ENCODE peak calls at places on chromosomes 4 and X, in seven cellular contexts. W is NCI-H82, V is HT1080, R is NCI-H510A treated with DMSO at 0.1 percent for 48 hours, O is cardiac muscle cell, A is fibroblast of mammary gland, H is ELR. X is an unnamed sample.

GRCh38 chr4:87370071-87370470 is 20.9 kb downstream of the HSD17B11 start:
- DNase-seq in W (no peak), H (no peak), A (no peak), V (no peak), O (no peak), R (no peak), X (no peak)

GRCh38 chr4:64594723-64595122 is 185.5 kb upstream of the TECRL start:
- DNase-seq in W (no peak), A (no peak), H (no peak), R (no peak), O (no peak), V (no peak), X (no peak)

GRCh38 chrX:14948701-14949100 is 75.5 kb downstream of the MOSPD2 start:
- DNase-seq in R (no peak), H (peak), W (no peak), V (no peak), O (no peak), A (no peak), X (no peak)

GRCh38 chrX:151100796-151101195 is 75.6 kb upstream of the GPR50 start:
- DNase-seq in R (no peak), H (no peak), A (no peak), O (no peak), V (no peak), W (no peak), X (no peak)

GRCh38 chr4:76764251-76764650 is 133.7 kb downstream of the SOWAHB start:
- DNase-seq in O (no peak), H (peak), V (peak), W (no peak), R (no peak), A (peak), X (no peak)

GRCh38 chr4:37767546-37767945 is 58.9 kb upstream of the PGM2 start:
- DNase-seq in H (peak), W (no peak), A (peak), V (peak), O (no peak), R (peak), X (no peak)

GRCh38 chr4:122458625-122459024 is 2.1 kb upstream of the IL2 start:
- DNase-seq in H (peak), V (peak), W (no peak), R (no peak), O (peak), A (peak), X (no peak)

GRCh38 chr4:2734618-2735017 is 21.5 kb downstream of the TNIP2 start:
- DNase-seq in R (no peak), V (no peak), W (no peak), H (no peak), A (no peak), O (no peak), X (no peak)

GRCh38 chr4:142474398-142475087 is 371.6 kb downstream of the INPP4B start:
- DNase-seq in R (peak), O (no peak), H (peak), A (no peak), W (peak), V (peak), X (no peak)

GRCh38 chrX:40054793-40055192 is 43.0 kb downstream of the BCOR start:
- DNase-seq in H (peak), R (no peak), O (no peak), A (no peak), V (no peak), W (no peak), X (no peak)

GRCh38 chr4:29224911-29225310 is 1495.3 kb upstream of the PCDH7 start:
- DNase-seq in A (no peak), V (no peak), R (no peak), W (no peak), O (no peak), H (no peak), X (no peak)

GRCh38 chr4:41362647-41363383 is 106.1 kb downstream of the UCHL1 start:
- DNase-seq in W (peak), H (no peak), V (no peak), R (no peak), A (no peak), O (no peak), X (no peak)

GRCh38 chrX:132435222-132435621 is 53.6 kb downstream of the MBNL3 start:
- DNase-seq in V (no peak), A (peak), W (peak), H (no peak), O (no peak), R (no peak), X (no peak)

GRCh38 chrX:71017396-71017939 is 50.7 kb downstream of the SNX12 start:
- DNase-seq in W (no peak), A (no peak), O (no peak), H (no peak), R (no peak), V (peak), X (no peak)

GRCh38 chrX:154056739-154057367 is 37.2 kb upstream of the IRAK1 start:
- DNase-seq in A (no peak), H (no peak), V (no peak), O (no peak), R (peak), W (no peak), X (peak)

GRCh38 chr4:102759835-102760644 is 728 bp downstream of the MANBA start:
- DNase-seq in R (peak), W (peak), O (peak), V (peak), H (peak), A (peak), X (peak)

GRCh38 chr4:3709061-3709845 is 56.9 kb upstream of the ADRA2C start:
- DNase-seq in O (no peak), V (no peak), R (no peak), A (no peak), W (no peak), H (no peak), X (no peak)

GRCh38 chrX:24494544-24495113 is 29.5 kb downstream of the PDK3 start:
- DNase-seq in R (peak), A (peak), H (peak), O (no peak), W (peak), V (peak), X (no peak)

GRCh38 chrX:154040863-154041262 is 21.2 kb upstream of the IRAK1 start:
- DNase-seq in A (no peak), V (no peak), W (no peak), O (no peak), H (no peak), R (no peak), X (no peak)

GRCh38 chr4:80199947-80200346 is 2.6 kb downstream of the PRDM8 start:
- DNase-seq in V (no peak), W (no peak), O (no peak), H (no peak), A (no peak), R (no peak), X (no peak)